ENCODE peak calls at places on chromosomes 2 and 18, in six cellular contexts. P is aorta; I is CD4-positive, CD25-positive, alpha-beta regulatory T cell; F is pancreas; T is psoas muscle; N is upper lobe of right lung. R is an unnamed sample. For H3K27me3 and H3K4me1, the result is how much of the 10 kb centered on the place peaks cover.

GRCh38 chr2:240435955-240436625 is 627 bp downstream of the GPC1 start:
- ATAC-seq in P (no peak), T (no peak), I (no peak), F (no peak), N (peak), R (peak)

GRCh38 chr2:152440460-152440859 is 105.5 kb downstream of the FMNL2 start:
- ATAC-seq in I (no peak), N (no peak), F (no peak), P (no peak), T (no peak), R (no peak)

GRCh38 chr2:197096649-197097048 is 170.1 kb upstream of the PGAP1 start:
- ATAC-seq in F (no peak), I (no peak), P (no peak), N (no peak), T (no peak), R (no peak)

GRCh38 chr18:44911773-44912172 is 231.1 kb downstream of the SETBP1 start:
- ATAC-seq in T (no peak), N (no peak), I (no peak), P (no peak), F (no peak), R (no peak)

GRCh38 chr2:22281033-22281432 is 1103.9 kb upstream of the KLHL29 start:
- ATAC-seq in T (no peak), N (peak), F (no peak), I (no peak), P (no peak), R (peak)

GRCh38 chr18:9249254-9249653 is 85.3 kb upstream of the TWSG1 start:
- ATAC-seq in N (no peak), T (no peak), P (no peak), I (no peak), F (no peak), R (no peak)

GRCh38 chr2:197821550-197822218 is 17.3 kb downstream of the PLCL1 start:
- ATAC-seq in F (no peak), P (no peak), I (no peak), T (no peak), N (peak), R (no peak)

GRCh38 chr18:50439460-50440015 is 64.7 kb downstream of the SKA1 start:
- ATAC-seq in P (no peak), F (no peak), T (no peak), N (no peak), I (no peak), R (no peak)

GRCh38 chr2:108554530-108554929 is 20.3 kb downstream of the LIMS1 start:
- ATAC-seq in P (no peak), T (peak), N (no peak), F (peak), I (no peak), R (no peak)

GRCh38 chr2:72950558-72951255 is 33.4 kb downstream of the EMX1 start:
- ATAC-seq in T (no peak), F (no peak), P (no peak), I (no peak), N (no peak), R (no peak)

GRCh38 chr2:158667969-158668368 is 127.1 kb upstream of the DAPL1 start:
- ATAC-seq in I (no peak), N (no peak), F (no peak), P (peak), T (no peak), R (peak)

GRCh38 chr2:1150724-1151511 is 200.3 kb downstream of the SNTG2 start:
- ATAC-seq in N (no peak), F (no peak), I (no peak), T (no peak), P (no peak), R (no peak)

GRCh38 chr2:1559589-1560175 is 146.4 kb downstream of the TPO start:
- ATAC-seq in I (no peak), F (no peak), P (no peak), N (no peak), T (no peak), R (no peak)

GRCh38 chr2:106054880-106055655 is 139.0 kb downstream of the UXS1 start:
- ATAC-seq in N (no peak), I (no peak), T (no peak), F (no peak), P (no peak), R (no peak)

GRCh38 chr18:66495844-66496243 is 108.0 kb downstream of the CDH19 start:
- ATAC-seq in P (no peak), F (peak), N (peak), T (peak), I (no peak), R (no peak)

GRCh38 chr2:208031608-208032019 is 6.3 kb upstream of the PLEKHM3 start:
- ATAC-seq in I (no peak), T (peak), P (no peak), F (no peak), N (peak), R (no peak)

GRCh38 chr18:56112013-56112749 is 524.2 kb upstream of the TCF4 start:
- ATAC-seq in F (no peak), I (no peak), T (no peak), P (no peak), N (no peak), R (no peak)

GRCh38 chr2:216690451-216691209 is 4.7 kb downstream of the IGFBP5 start:
- ATAC-seq in F (no peak), I (no peak), P (peak), T (no peak), N (no peak), R (peak)

GRCh38 chr18:32126538-32126937 is 34.9 kb downstream of the RNF138 start:
- ATAC-seq in I (no peak), P (no peak), T (no peak), F (no peak), N (no peak), R (no peak)
- H3K27me3 ChIP-seq in I (under half), P (under half), T (under half), F (under half), N (under half), R (under half)

GRCh38 chr18:2976218-2976617 is 36.7 kb downstream of the LPIN2 start:
- ATAC-seq in T (no peak), N (peak), P (no peak), F (peak), I (no peak), R (no peak)
- H3K4me1 ChIP-seq in T (under half), N (half or more), P (under half), F (half or more), I (half or more), R (under half)

GRCh38 chr2:134712334-134712733 is 6.5 kb downstream of the TMEM163 start:
- ATAC-seq in P (no peak), N (no peak), I (no peak), F (peak), T (no peak), R (no peak)
- H3K27me3 ChIP-seq in P (under half), N (under half), I (under half), F (under half), T (under half), R (half or more)

GRCh38 chr2:65379168-65379672 is 53.2 kb downstream of the SPRED2 start:
- ATAC-seq in F (no peak), T (no peak), I (no peak), P (no peak), N (no peak), R (no peak)

GRCh38 chr2:65378308-65378689 is 54.1 kb downstream of the SPRED2 start:
- ATAC-seq in N (no peak), P (no peak), F (no peak), I (no peak), T (no peak), R (no peak)

GRCh38 chr2:65381607-65382032 is 50.8 kb downstream of the SPRED2 start:
- ATAC-seq in F (no peak), I (no peak), T (no peak), P (no peak), N (no peak), R (no peak)

GRCh38 chr2:65379721-65380171 is 52.7 kb downstream of the SPRED2 start:
- ATAC-seq in P (no peak), T (no peak), N (no peak), I (no peak), F (no peak), R (no peak)

DNA sequence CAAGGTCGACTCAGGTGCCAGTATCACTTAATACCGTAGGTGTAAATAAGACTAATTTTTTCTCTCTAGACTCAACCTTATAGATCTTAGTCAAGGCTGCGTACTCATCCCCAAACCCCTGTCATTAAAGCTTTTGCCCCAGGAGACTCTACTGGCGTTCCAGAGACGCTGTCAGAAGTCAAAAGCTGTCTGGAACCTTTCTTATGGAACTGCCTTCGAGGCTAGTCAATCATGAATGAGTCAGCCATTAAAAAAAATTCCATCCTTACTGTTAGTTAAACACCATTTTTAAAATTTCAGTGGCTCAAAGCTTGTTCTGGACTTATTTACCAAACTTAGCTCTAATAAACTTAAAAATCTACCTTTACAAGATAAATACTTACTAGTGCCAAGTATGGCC is 52.2 kb downstream of the SPRED2 start:
- ATAC-seq in I (no peak), T (no peak), P (no peak), F (no peak), N (no peak), R (no peak)
- H3K4me1 ChIP-seq in I (under half), T (under half), P (under half), F (under half), N (half or more), R (under half)

GRCh38 chr2:181672255-181673008 is 7.9 kb downstream of the NEUROD1 start:
- ATAC-seq in T (no peak), N (no peak), F (no peak), P (no peak), I (no peak), R (no peak)

GRCh38 chr2:181675241-181675640 is 5.1 kb downstream of the NEUROD1 start:
- ATAC-seq in P (no peak), T (no peak), N (no peak), I (no peak), F (no peak), R (no peak)

GRCh38 chr2:181670632-181671031 is 9.7 kb downstream of the NEUROD1 start:
- ATAC-seq in N (no peak), T (no peak), P (no peak), F (no peak), I (no peak), R (no peak)

GRCh38 chr2:181674466-181674865 is 5.9 kb downstream of the NEUROD1 start:
- ATAC-seq in P (no peak), T (no peak), F (no peak), N (no peak), I (no peak), R (no peak)

GRCh38 chr2:181673178-181673577 is 7.1 kb downstream of the NEUROD1 start:
- ATAC-seq in T (no peak), I (no peak), N (no peak), F (no peak), P (no peak), R (no peak)
- H3K27me3 ChIP-seq in T (under half), I (under half), N (under half), F (under half), P (under half), R (under half)

GRCh38 chr18:2965797-2966196 is 47.1 kb downstream of the LPIN2 start:
- ATAC-seq in P (no peak), N (no peak), T (no peak), I (no peak), F (no peak), R (no peak)

GRCh38 chr18:2969695-2970094 is 43.2 kb downstream of the LPIN2 start:
- ATAC-seq in I (no peak), F (no peak), T (no peak), N (no peak), P (no peak), R (no peak)

GRCh38 chr18:2967357-2967756 is 45.6 kb downstream of the LPIN2 start:
- ATAC-seq in T (no peak), I (no peak), P (no peak), F (no peak), N (no peak), R (no peak)

GRCh38 chr18:2968559-2968958 is 44.4 kb downstream of the LPIN2 start:
- ATAC-seq in F (peak), N (peak), I (peak), P (no peak), T (no peak), R (peak)

DNA sequence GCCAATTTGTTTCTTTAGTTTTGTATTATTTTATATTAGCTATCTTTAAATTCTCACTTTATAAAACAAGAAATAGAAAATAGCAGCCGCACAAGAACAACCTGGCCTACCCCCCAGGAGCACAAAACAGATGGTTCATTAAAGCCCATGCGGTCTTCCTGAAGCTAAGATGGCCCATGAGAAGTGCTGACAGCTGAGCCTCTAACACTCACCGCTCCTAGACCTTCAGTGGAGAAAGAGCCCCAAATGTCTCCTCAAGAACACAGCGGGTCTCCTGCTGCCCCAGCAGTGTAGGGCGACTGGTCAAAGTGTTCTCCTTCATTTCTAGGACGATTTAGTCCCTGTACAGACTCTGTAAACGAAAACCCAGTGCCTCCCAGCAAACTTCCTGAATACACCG is 45.1 kb downstream of the LPIN2 start:
- ATAC-seq in P (no peak), F (no peak), T (no peak), I (no peak), N (no peak), R (no peak)
- H3K4me1 ChIP-seq in P (under half), F (under half), T (under half), I (half or more), N (half or more), R (under half)

GRCh38 chr2:161150704-161151103 is 9.5 kb upstream of the TANK start:
- ATAC-seq in P (no peak), I (no peak), N (no peak), F (no peak), T (no peak), R (no peak)
- H3K27me3 ChIP-seq in P (under half), I (under half), N (under half), F (under half), T (under half), R (under half)

GRCh38 chr2:20988906-20989305 is 55.0 kb downstream of the APOB start:
- ATAC-seq in T (no peak), N (no peak), F (no peak), I (no peak), P (no peak), R (no peak)
- H3K4me1 ChIP-seq in T (under half), N (under half), F (under half), I (under half), P (under half), R (under half)